ENCODE peak calls at places on chromosome 17, in seven cellular contexts. C is mesendoderm; L is H4; T is Calu3; W is M059J; O is stimulated activated CD8-positive, alpha-beta memory T cell treated with anti-CD3 and anti-CD28 coated beads, Interleukin-15, amount 100 ng/mL, for 24 hours; F is NCI-H1436. E is an unnamed sample.

GRCh38 chr17:50972579-50972978 is 106.4 kb upstream of the TOB1 start:
- DNase-seq in C (no peak), L (no peak), T (no peak), W (no peak), O (no peak), F (no peak), E (no peak)

GRCh38 chr17:42743595-42744282 is 1.1 kb downstream of the EZH1 start:
- DNase-seq in C (peak; percentile 55), L (no peak), T (peak; percentile 32), W (no peak), O (no peak), F (no peak), E (no peak)

GRCh38 chr17:66543526-66543925 is 241.1 kb downstream of the PRKCA start:
- DNase-seq in C (no peak), L (no peak), T (no peak), W (no peak), O (no peak), F (no peak), E (no peak)

GRCh38 chr17:46977348-46977747 is 1.7 kb downstream of the RPRML start:
- DNase-seq in C (peak; percentile 97), L (peak; percentile 89), T (peak; percentile 58), W (peak; percentile 53), O (no peak), F (peak; percentile 53), E (no peak)

GRCh38 chr17:280216-280615 is 72.4 kb downstream of the RPH3AL start:
- DNase-seq in C (no peak), L (no peak), T (no peak), W (no peak), O (no peak), F (no peak), E (no peak)

GRCh38 chr17:78133971-78134898 is 3.7 kb downstream of the TMC8 start:
- DNase-seq in C (peak; percentile 94), L (peak; percentile 43), T (peak; percentile 62), W (peak; percentile 36), O (no peak), F (peak; percentile 81), E (no peak)

GRCh38 chr17:37643829-37644228 is 583 bp upstream of the DDX52 start:
- DNase-seq in C (peak; percentile 5), L (no peak), T (no peak), W (peak; percentile 13), O (no peak), F (no peak), E (peak; percentile 58)

GRCh38 chr17:17181666-17182600 is 24.2 kb downstream of the PLD6 start:
- DNase-seq in C (no peak), L (no peak), T (no peak), W (no peak), O (no peak), F (no peak), E (no peak)

GRCh38 chr17:77508047-77508715 is 367.4 kb downstream of the SEC14L1 start:
- DNase-seq in C (no peak), L (no peak), T (no peak), W (no peak), O (no peak), F (no peak), E (no peak)

GRCh38 chr17:53668854-53669253 is 153.9 kb upstream of the KIF2B start:
- DNase-seq in C (no peak), L (no peak), T (no peak), W (no peak), O (no peak), F (no peak), E (no peak)

GRCh38 chr17:38742431-38743308 is 5.5 kb downstream of the PCGF2 start:
- DNase-seq in C (no peak), L (no peak), T (peak; percentile 63), W (peak; percentile 49), O (no peak), F (peak; percentile 70), E (no peak)

GRCh38 chr17:77778636-77779524 is 179.6 kb upstream of the TNRC6C start:
- DNase-seq in C (no peak), L (peak; percentile 95), T (peak; percentile 37), W (peak; percentile 63), O (no peak), F (peak; percentile 82), E (no peak)

GRCh38 chr17:67054011-67054591 is 9.7 kb downstream of the CACNG1 start:
- DNase-seq in C (no peak), L (no peak), T (no peak), W (no peak), O (no peak), F (no peak), E (no peak)

GRCh38 chr17:71084219-71084618 is 914.9 kb downstream of the KCNJ2 start:
- DNase-seq in C (peak; percentile 83), L (peak; percentile 67), T (peak; percentile 67), W (peak; percentile 49), O (no peak), F (no peak), E (peak; percentile 28)

GRCh38 chr17:17513626-17514025 is 17.4 kb upstream of the RASD1 start:
- DNase-seq in C (no peak), L (no peak), T (no peak), W (no peak), O (no peak), F (no peak), E (no peak)

GRCh38 chr17:77471984-77472836 is 331.4 kb downstream of the SEC14L1 start:
- DNase-seq in C (peak; percentile 86), L (peak; percentile 47), T (peak; percentile 44), W (peak; percentile 73), O (no peak), F (peak; percentile 37), E (no peak)

GRCh38 chr17:17080781-17081180 is 38.5 kb downstream of the MPRIP start:
- DNase-seq in C (no peak), L (no peak), T (no peak), W (no peak), O (no peak), F (no peak), E (no peak)

GRCh38 chr17:4810696-4811289 is 3.8 kb downstream of the PLD2 start:
- DNase-seq in C (no peak), L (no peak), T (no peak), W (no peak), O (no peak), F (no peak), E (no peak)

GRCh38 chr17:80889897-80890550 is 101.6 kb upstream of the CHMP6 start:
- DNase-seq in C (no peak), L (no peak), T (no peak), W (no peak), O (no peak), F (no peak), E (no peak)

GRCh38 chr17:189444-189843 is 8.0 kb upstream of the DOC2B start:
- DNase-seq in C (no peak), L (no peak), T (no peak), W (no peak), O (no peak), F (no peak), E (no peak)

E was measured in LoVo.